ENCODE peak calls at places on chromosome 16, in four cellular contexts. X is heart right ventricle, T is AG04450, S is GM23338. J is an unnamed sample.
A peak's percentile ranks its signal among the peaks of the same experiment; 100 is the strongest.

GRCh38 chr16:31696968-31697743 is 169.5 kb downstream of the AHSP start:
- DNase-seq in X (no peak), T (no peak), S (peak; percentile 73), J (no peak)

GRCh38 chr16:84362410-84362809 is 5.9 kb upstream of the ATP2C2 start:
- DNase-seq in X (no peak), S (peak; percentile 27), T (no peak), J (no peak)

GRCh38 chr16:73068546-73069401 is 20.8 kb upstream of the ZFHX3 start:
- DNase-seq in X (peak; percentile 79), T (peak; percentile 94), S (no peak), J (peak; percentile 98)

GRCh38 chr16:28311913-28312312 is 19.6 kb downstream of the SBK1 start:
- DNase-seq in S (no peak), T (no peak), X (no peak), J (no peak)

GRCh38 chr16:68399456-68399855 is 48.9 kb downstream of the SMPD3 start:
- DNase-seq in S (no peak), X (no peak), T (no peak), J (no peak)

GRCh38 chr16:5509794-5510193 is 412.2 kb upstream of the EEF2KMT start:
- DNase-seq in S (no peak), X (no peak), T (no peak), J (no peak)

GRCh38 chr16:64705443-64705842 is 416.4 kb downstream of the CDH11 start:
- DNase-seq in X (no peak), T (no peak), S (no peak), J (no peak)

GRCh38 chr16:72241930-72242329 is 70.0 kb upstream of the PMFBP1 start:
- DNase-seq in T (peak; percentile 23), X (no peak), S (peak; percentile 62), J (no peak)

GRCh38 chr16:30570621-30571443 is 682 bp downstream of the ZNF688 start:
- DNase-seq in T (no peak), S (peak; percentile 58), X (peak; percentile 34), J (no peak)

GRCh38 chr16:49767998-49768397 is 87.9 kb downstream of the ZNF423 start:
- DNase-seq in X (no peak), T (no peak), S (no peak), J (no peak)

GRCh38 chr16:50550035-50550434 is 1.8 kb downstream of the NKD1 start:
- DNase-seq in S (no peak), T (no peak), X (no peak), J (no peak)

GRCh38 chr16:67736858-67737257 is 17.7 kb upstream of the GFOD2 start:
- DNase-seq in T (no peak), S (no peak), X (no peak), J (no peak)

GRCh38 chr16:89078172-89078571 is 15.5 kb upstream of the ACSF3 start:
- DNase-seq in S (no peak), T (no peak), X (no peak), J (no peak)
- H3K27ac ChIP-seq in S (no peak overlapping the region), T (no peak overlapping the region), X (no peak overlapping the region), J (no peak overlapping the region)

GRCh38 chr16:24805484-24805883 is 40.3 kb upstream of the SLC5A11 start:
- DNase-seq in X (no peak), S (no peak), T (no peak), J (no peak)

GRCh38 chr16:24800586-24800985 is 45.2 kb upstream of the SLC5A11 start:
- DNase-seq in T (no peak), X (no peak), S (peak; percentile 17), J (peak; percentile 10)

DNA sequence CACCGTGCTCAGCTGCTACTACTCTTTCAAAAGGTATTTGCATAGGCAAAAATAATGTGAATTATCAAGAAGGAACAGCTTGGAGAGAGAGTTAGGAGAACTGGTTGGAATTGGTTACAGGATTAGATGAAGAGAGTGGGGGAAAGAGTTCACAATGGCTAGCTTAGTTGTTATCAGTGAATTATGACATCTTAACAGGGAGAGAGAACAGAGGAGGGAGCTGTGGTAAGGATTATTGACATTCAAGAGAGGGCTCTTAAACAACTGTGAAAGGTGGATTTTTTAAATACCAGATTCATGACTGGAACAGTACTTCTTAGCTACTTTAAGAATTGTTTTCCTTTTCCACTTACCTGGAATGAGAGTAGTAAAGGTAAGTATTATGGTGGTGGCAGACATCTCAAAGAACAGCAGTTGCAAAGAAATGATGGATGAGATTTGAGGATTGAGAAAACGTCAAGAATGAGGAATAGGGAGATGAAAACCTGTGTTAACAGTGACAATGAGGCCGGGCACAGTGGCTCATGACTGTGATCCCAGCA is 43.9 kb upstream of the SLC5A11 start:
- DNase-seq in S (no peak), T (no peak), X (no peak), J (no peak)
- H3K27ac ChIP-seq in S (no peak overlapping the region), T (no peak overlapping the region), X (no peak overlapping the region), J (no peak overlapping the region)

GRCh38 chr16:12064291-12064690 is 87.8 kb downstream of the SNX29 start:
- DNase-seq in S (no peak), T (no peak), X (no peak), J (no peak)

GRCh38 chr16:12062343-12063003 is 85.9 kb downstream of the SNX29 start:
- DNase-seq in S (no peak), X (peak; percentile 58), T (peak; percentile 43), J (peak; percentile 51)

GRCh38 chr16:12061336-12062055 is 85.0 kb downstream of the SNX29 start:
- DNase-seq in T (no peak), X (no peak), S (no peak), J (no peak)

GRCh38 chr16:12063435-12063834 is 86.9 kb downstream of the SNX29 start:
- DNase-seq in X (no peak), S (no peak), T (no peak), J (no peak)

DNA sequence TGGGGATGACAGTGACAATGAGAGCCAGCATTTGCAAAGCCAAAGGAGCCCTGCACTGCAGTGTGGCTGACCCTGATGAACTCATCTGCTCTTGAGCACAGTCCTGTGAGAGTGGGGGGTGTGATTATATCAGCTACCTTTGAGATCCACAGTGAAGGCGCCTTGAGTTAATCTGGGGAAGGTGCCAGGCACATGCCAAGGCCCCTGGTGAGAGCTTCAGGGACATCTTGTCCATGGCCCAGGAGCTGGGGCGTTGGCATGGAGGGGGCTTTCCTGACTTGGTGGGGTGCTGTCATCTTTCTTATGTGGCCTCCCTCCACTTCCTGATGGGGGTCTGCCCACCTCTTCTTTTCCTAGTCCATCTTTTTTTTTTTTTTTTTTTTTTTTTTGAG is 86.5 kb downstream of the SNX29 start:
- DNase-seq in S (no peak), T (no peak), X (no peak), J (no peak)
- H3K27ac ChIP-seq in S (no peak overlapping the region), T (no peak overlapping the region), X (peak overlapping the region; percentile 35), J (peak overlapping the region; percentile 75)

GRCh38 chr16:23452572-23453337 is at the start of gene COG7:
- DNase-seq in X (peak; percentile 92), S (peak; percentile 93), T (peak; percentile 71), J (peak; percentile 41)
- H3K27ac ChIP-seq in X (peak within 1 kb of the TSS; percentile 91), S (peak within 1 kb of the TSS; percentile 88), T (peak within 1 kb of the TSS; percentile 70), J (peak within 1 kb of the TSS; percentile 51)

GRCh38 chr16:46789499-46790414 is 41.2 kb downstream of the C16orf87 start:
- DNase-seq in T (no peak), X (peak; percentile 73), S (peak; percentile 83), J (no peak)
- H3K27ac ChIP-seq in T (peak overlapping the region; percentile 42), X (peak overlapping the region; percentile 59), S (peak overlapping the region; percentile 95), J (no peak overlapping the region)

GRCh38 chr16:57508084-57508425 is 21.8 kb upstream of the DOK4 start:
- DNase-seq in T (no peak), S (no peak), X (no peak), J (no peak)

GRCh38 chr16:57510016-57510871 is 24.0 kb upstream of the DOK4 start:
- DNase-seq in X (no peak), S (no peak), T (no peak), J (no peak)

GRCh38 chr16:57512296-57513001 is 23.9 kb downstream of the CCDC102A start:
- DNase-seq in S (no peak), T (no peak), X (no peak), J (no peak)

GRCh38 chr16:57507414-57508083 is 21.3 kb upstream of the DOK4 start:
- DNase-seq in X (no peak), S (peak; percentile 36), T (no peak), J (no peak)

DNA sequence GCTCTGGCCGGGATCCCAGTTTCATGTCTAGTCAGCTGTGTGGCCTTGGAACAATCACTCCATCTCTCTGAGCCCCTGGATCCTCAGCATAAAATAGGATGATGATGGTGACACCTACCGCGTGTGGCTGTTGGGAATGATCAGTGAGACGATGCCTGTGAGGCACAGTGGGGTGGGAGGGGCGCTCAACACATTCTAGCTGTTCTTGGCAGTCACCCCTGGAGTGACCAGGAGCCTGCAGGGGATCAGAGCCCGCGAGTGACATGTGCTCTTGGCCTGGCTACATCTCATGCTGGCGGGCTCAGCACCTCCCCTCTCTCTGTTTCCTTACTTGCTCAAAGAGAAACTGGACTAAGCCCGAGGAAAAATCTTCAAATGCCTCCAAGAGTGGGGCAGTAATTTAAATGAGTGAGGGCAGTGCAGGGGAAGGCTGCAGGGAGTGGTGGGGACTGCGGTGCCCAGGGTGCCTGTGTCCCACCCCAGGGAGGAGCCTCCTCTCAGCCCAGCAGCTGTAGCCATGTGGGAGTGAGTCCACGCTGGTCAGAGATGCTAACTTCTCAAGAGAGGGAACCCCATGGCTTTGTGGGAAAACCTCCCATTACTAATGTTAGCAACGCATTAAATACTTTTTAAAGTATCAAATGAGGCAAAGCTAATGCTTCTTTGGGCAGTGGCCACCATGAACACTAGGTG is 23.1 kb upstream of the DOK4 start:
- DNase-seq in X (no peak), T (no peak), S (no peak), J (no peak)
- H3K27ac ChIP-seq in X (no peak overlapping the region), T (no peak overlapping the region), S (no peak overlapping the region), J (no peak overlapping the region)

GRCh38 chr16:2973605-2974318 is 4.6 kb downstream of the PAQR4 start:
- DNase-seq in X (no peak), T (no peak), S (no peak), J (no peak)
- H3K27ac ChIP-seq in X (no peak overlapping the region), T (no peak overlapping the region), S (no peak overlapping the region), J (no peak overlapping the region)

GRCh38 chr16:79598341-79599181 is 2.0 kb downstream of the MAF start:
- DNase-seq in S (peak; percentile 71), T (no peak), X (peak; percentile 55), J (no peak)
- H3K27ac ChIP-seq in S (no peak overlapping the region), T (no peak overlapping the region), X (peak overlapping the region; percentile 66), J (no peak overlapping the region)

DNA sequence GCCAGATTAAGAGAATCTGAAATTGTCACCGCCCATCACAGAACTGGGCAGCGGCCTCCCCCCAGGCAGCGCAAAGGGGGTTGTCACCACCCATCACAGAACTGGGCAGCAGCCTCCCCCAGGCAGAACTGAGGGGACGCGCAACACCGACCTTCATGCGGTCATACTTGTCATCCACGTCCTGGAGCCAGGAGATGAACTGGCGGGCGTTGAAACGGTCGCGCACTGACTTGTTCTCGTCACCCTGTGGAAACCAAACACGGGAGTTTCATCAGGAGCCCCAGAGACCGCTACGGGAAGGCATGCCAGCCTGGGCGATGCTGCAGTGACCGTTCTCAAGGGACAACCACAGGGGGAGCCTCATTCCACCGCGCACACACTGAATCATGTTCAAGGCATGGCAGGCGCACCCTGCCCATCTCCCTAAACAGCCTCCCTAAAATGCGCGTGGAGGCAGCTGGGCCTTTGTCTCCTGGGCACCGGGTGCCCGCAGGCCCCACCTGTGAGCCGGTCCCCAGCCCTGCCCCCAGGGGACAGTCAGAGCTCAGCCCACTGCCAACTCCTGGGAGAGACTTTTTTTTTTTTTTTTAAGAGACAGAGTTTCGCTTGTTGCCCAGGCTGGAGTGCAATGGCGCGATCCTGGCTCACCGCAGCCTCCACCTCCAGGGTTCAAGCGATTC is 53.3 kb downstream of the ZNF778 start:
- DNase-seq in X (no peak), T (no peak), S (no peak), J (no peak)
- H3K27ac ChIP-seq in X (no peak overlapping the region), T (peak overlapping the region; percentile 39), S (no peak overlapping the region), J (no peak overlapping the region)

GRCh38 chr16:18931756-18932155 is 5.5 kb upstream of the SMG1 start:
- DNase-seq in S (no peak), T (no peak), X (peak; percentile 73), J (no peak)
- H3K27ac ChIP-seq in S (no peak overlapping the region), T (no peak overlapping the region), X (peak overlapping the region; percentile 86), J (no peak overlapping the region)